ENCODE peak calls at places on chromosomes 4 and X, in six cellular contexts. R is HCT116; H is activated T-helper 1 cell treated with anti-CD3 and anti-CD28 coated beads, Interleukin-12 subunit alpha, Interleukin-12 subunit beta, Interleukin-2, Interleukin-4 antibody, amounts not matched to agents 30 ng/mL and 10 ng/mL and 1 ng/mL, durations not matched to agents 14 hours and 24 hours and 36 hours; U is lower lobe of right lung; X is T-helper 9 cell; O is hypothalamus. V is an unnamed sample.

GRCh38 chr4:91212140-91212681 is 1085.0 kb downstream of the CCSER1 start:
- DNase-seq in R (no peak), H (no peak), U (no peak), X (no peak), O (no peak), V (no peak)

GRCh38 chrX:117834076-117834475 is 282.5 kb downstream of the KLHL13 start:
- DNase-seq in R (no peak), H (no peak), U (no peak), X (no peak), O (no peak), V (no peak)

GRCh38 chr4:99117876-99118693 is 26.0 kb downstream of the ADH4 start:
- DNase-seq in R (no peak), H (no peak), U (no peak), X (no peak), O (no peak), V (no peak)

GRCh38 chrX:71989768-71990167 is 79.1 kb downstream of the NHSL2 start:
- DNase-seq in R (no peak), H (no peak), U (no peak), X (no peak), O (no peak), V (no peak)

GRCh38 chr4:22514431-22514830 is 1.4 kb downstream of the ADGRA3 start:
- DNase-seq in R (no peak), H (no peak), U (no peak), X (no peak), O (no peak), V (no peak)

GRCh38 chrX:46882266-46882665 is 30.0 kb upstream of the JADE3 start:
- DNase-seq in R (no peak), H (no peak), U (no peak), X (no peak), O (no peak), V (no peak)

GRCh38 chrX:70139736-70140135 is 6.5 kb downstream of the IGBP1 start:
- DNase-seq in R (no peak), H (no peak), U (no peak), X (no peak), O (peak; percentile 1), V (no peak)

GRCh38 chr4:105859233-105859632 is 36.0 kb upstream of the NPNT start:
- DNase-seq in R (peak; percentile 26), H (no peak), U (no peak), X (no peak), O (no peak), V (no peak)

GRCh38 chr4:7673111-7673510 is 238.4 kb upstream of the PSAPL1 start:
- DNase-seq in R (no peak), H (no peak), U (no peak), X (no peak), O (no peak), V (no peak)

GRCh38 chr4:114108869-114109268 is 129.4 kb upstream of the ARSJ start:
- DNase-seq in R (peak; percentile 22), H (no peak), U (no peak), X (no peak), O (no peak), V (no peak)

GRCh38 chr4:148284526-148285193 is 157.6 kb downstream of the NR3C2 start:
- DNase-seq in R (no peak), H (no peak), U (no peak), X (no peak), O (no peak), V (no peak)

GRCh38 chrX:4708970-4709760 is 995.7 kb upstream of the PRKX start:
- DNase-seq in R (no peak), H (no peak), U (no peak), X (no peak), O (no peak), V (no peak)

GRCh38 chrX:9542765-9543119 is 77.9 kb downstream of the TBL1X start:
- DNase-seq in R (no peak), H (no peak), U (no peak), X (no peak), O (no peak), V (no peak)

GRCh38 chrX:135185795-135186443 is 14.7 kb upstream of the CT55 start:
- DNase-seq in R (peak; percentile 42), H (peak; percentile 22), U (no peak), X (no peak), O (peak; percentile 0), V (no peak)

GRCh38 chrX:23776363-23776762 is 6.6 kb upstream of the SAT1 start:
- DNase-seq in R (no peak), H (no peak), U (no peak), X (no peak), O (no peak), V (no peak)

GRCh38 chr4:48970471-48970921 is 15.6 kb upstream of the CWH43 start:
- DNase-seq in R (peak; percentile 37), H (no peak), U (no peak), X (no peak), O (no peak), V (no peak)

GRCh38 chr4:45554423-45554822 is 569.4 kb downstream of the GABRG1 start:
- DNase-seq in R (no peak), H (no peak), U (no peak), X (no peak), O (no peak), V (no peak)

GRCh38 chr4:173862754-173863153 is 332.7 kb upstream of the HAND2 start:
- DNase-seq in R (no peak), H (no peak), U (no peak), X (no peak), O (no peak), V (no peak)

V was measured in left lobe of liver.